ENCODE peak calls at places on chromosomes 7 and 10, in four cellular contexts. Q is CD8-positive, alpha-beta memory T cell; B is endothelial cell; Y is colonic mucosa. Z is an unnamed sample.

GRCh38 chr10:68251146-68251545 is 19.2 kb upstream of the ATOH7 start:
- DNase-seq in Q (no peak), B (no peak), Y (no peak), Z (no peak)

GRCh38 chr7:127409629-127410028 is 17.1 kb upstream of the ZNF800 start:
- DNase-seq in Q (no peak), B (no peak), Y (no peak), Z (no peak)

GRCh38 chr7:5357951-5358350 is 65.7 kb downstream of the TNRC18 start:
- DNase-seq in Q (no peak), B (no peak), Y (no peak), Z (no peak)

GRCh38 chr7:30888783-30889182 is 22.9 kb upstream of the AQP1 start:
- DNase-seq in Q (no peak), B (no peak), Y (no peak), Z (no peak)

GRCh38 chr10:89414879-89415821 is 782 bp downstream of the IFIT5 start:
- DNase-seq in Q (peak; percentile 35), B (peak; percentile 45), Y (peak; percentile 44), Z (peak; percentile 29)

GRCh38 chr10:72340510-72340895 is 14.2 kb downstream of the DNAJB12 start:
- DNase-seq in Q (peak; percentile 66), B (peak; percentile 79), Y (peak; percentile 72), Z (peak; percentile 85)

GRCh38 chr7:13021566-13021965 is 334.1 kb downstream of the ARL4A start:
- DNase-seq in Q (no peak), B (no peak), Y (no peak), Z (no peak)

GRCh38 chr7:125390866-125391265 is 461.2 kb upstream of the POT1 start:
- DNase-seq in Q (no peak), B (no peak), Y (no peak), Z (no peak)

GRCh38 chr10:18455086-18455884 is 196.1 kb downstream of the NSUN6 start:
- DNase-seq in Q (no peak), B (no peak), Y (no peak), Z (no peak)

GRCh38 chr7:83861-84632 is 108.3 kb upstream of the FAM20C start:
- DNase-seq in Q (no peak), B (no peak), Y (no peak), Z (no peak)

Z was measured in stimulated activated effector memory CD8-positive, alpha-beta T cell treated with anti-CD3 and anti-CD28 coated beads, Interleukin-12 subunit alpha, Interleukin-12 subunit beta, amount 100 ng/mL, for 72 hours.